ENCODE peak calls at places on chromosomes 12 and 14, in five cellular contexts. R, M, K, X and L are unnamed samples.
A peak's percentile ranks its signal among the peaks of the same experiment; 100 is the strongest.

GRCh38 chr14:80988192-80988591 is 32.8 kb downstream of the TSHR start:
- DNase-seq in R (no peak), M (no peak), K (no peak), X (no peak), L (no peak)

GRCh38 chr12:130147875-130148596 is 14.2 kb upstream of the FZD10 start:
- DNase-seq in R (no peak), M (no peak), K (no peak), X (peak; percentile 11), L (no peak)

GRCh38 chr14:96117101-96117897 is 78.1 kb downstream of the C14orf132 start:
- DNase-seq in R (no peak), M (no peak), K (no peak), X (no peak), L (no peak)

GRCh38 chr12:93243689-93244513 is 133.8 kb upstream of the NUDT4 start:
- DNase-seq in R (no peak), M (peak; percentile 25), K (peak; percentile 57), X (no peak), L (peak; percentile 40)

GRCh38 chr12:22627351-22627750 is 2.4 kb downstream of the ETNK1 start:
- DNase-seq in R (no peak), M (no peak), K (no peak), X (no peak), L (no peak)

GRCh38 chr12:2283910-2284309 is 231.1 kb downstream of the CACNA1C start:
- DNase-seq in R (no peak), M (peak; percentile 32), K (no peak), X (no peak), L (no peak)

GRCh38 chr12:120100630-120101029 is 15.9 kb downstream of the RAB35 start:
- DNase-seq in R (no peak), M (peak; percentile 58), K (peak; percentile 95), X (peak; percentile 83), L (peak; percentile 71)

GRCh38 chr12:79168687-79169086 is 304.1 kb downstream of the SYT1 start:
- DNase-seq in R (no peak), M (no peak), K (no peak), X (no peak), L (no peak)

GRCh38 chr12:43357141-43357540 is 194.9 kb downstream of the ADAMTS20 start:
- DNase-seq in R (no peak), M (no peak), K (no peak), X (no peak), L (no peak)

GRCh38 chr14:100610511-100611217 is 23.4 kb upstream of the BEGAIN start:
- DNase-seq in R (no peak), M (peak; percentile 7), K (no peak), X (peak; percentile 35), L (no peak)

GRCh38 chr12:14955876-14956811 is 5.3 kb downstream of the ARHGDIB start:
- DNase-seq in R (no peak), M (no peak), K (no peak), X (no peak), L (no peak)

GRCh38 chr14:94121485-94121884 is 7.9 kb downstream of the IFI27L2 start:
- DNase-seq in R (no peak), M (peak; percentile 0), K (no peak), X (peak; percentile 27), L (no peak)

GRCh38 chr12:42492267-42492666 is 97.3 kb downstream of the PRICKLE1 start:
- DNase-seq in R (no peak), M (no peak), K (no peak), X (no peak), L (no peak)

GRCh38 chr12:56162468-56163290 is 4.5 kb downstream of the MYL6 start:
- DNase-seq in R (no peak), M (no peak), K (no peak), X (no peak), L (no peak)

GRCh38 chr12:71125949-71126348 is 31.9 kb downstream of the TSPAN8 start:
- DNase-seq in R (no peak), M (no peak), K (no peak), X (no peak), L (no peak)

GRCh38 chr12:71129364-71129763 is 28.4 kb downstream of the TSPAN8 start:
- DNase-seq in R (no peak), M (no peak), K (no peak), X (no peak), L (no peak)

GRCh38 chr12:71125515-71125914 is 32.3 kb downstream of the TSPAN8 start:
- DNase-seq in R (no peak), M (no peak), K (no peak), X (no peak), L (no peak)

GRCh38 chr12:71130670-71131069 is 27.1 kb downstream of the TSPAN8 start:
- DNase-seq in R (no peak), M (no peak), K (no peak), X (no peak), L (no peak)

DNA sequence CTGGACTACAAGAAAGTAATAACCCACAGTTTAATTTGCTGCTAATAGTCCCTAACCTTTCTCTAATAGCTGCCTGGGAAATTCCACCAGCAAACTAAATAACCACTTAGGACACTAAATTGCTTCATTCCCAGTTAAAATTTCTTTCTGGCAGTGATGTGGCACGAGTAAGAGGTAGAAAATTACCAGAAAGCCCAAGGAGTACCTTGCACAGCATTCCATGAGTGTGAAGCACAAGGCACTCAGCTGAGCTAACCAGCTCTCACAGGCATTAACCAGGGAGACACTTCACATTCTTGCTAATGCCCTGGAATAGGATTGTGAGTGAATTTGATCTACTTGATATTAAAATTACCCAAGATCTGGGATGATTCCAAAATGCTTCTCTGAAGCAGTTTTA is 29.6 kb downstream of the TSPAN8 start:
- DNase-seq in R (no peak), M (no peak), K (no peak), X (no peak), L (no peak)
- H3K27me3 ChIP-seq in R (no peaks in the 10 kb centered on the region), M (no peaks in the 10 kb centered on the region), K (no peaks in the 10 kb centered on the region), X (no peaks in the 10 kb centered on the region), L (no peaks in the 10 kb centered on the region)

GRCh38 chr14:23361320-23361719 is 3.7 kb downstream of the EFS start:
- DNase-seq in R (no peak), M (no peak), K (no peak), X (no peak), L (no peak)
- H3K27ac ChIP-seq in R (peak overlapping the region; percentile 13), M (no peak overlapping the region), K (no peak overlapping the region), X (peak overlapping the region; percentile 55), L (no peak overlapping the region)

GRCh38 chr12:108515916-108516315 is 839 bp downstream of the FICD start:
- DNase-seq in R (no peak), M (no peak), K (no peak), X (no peak), L (no peak)
- TF ChIP-seq POLR2A in R (no peak), M (no peak), K (no peak), X (no peak), L (no peak)

DNA sequence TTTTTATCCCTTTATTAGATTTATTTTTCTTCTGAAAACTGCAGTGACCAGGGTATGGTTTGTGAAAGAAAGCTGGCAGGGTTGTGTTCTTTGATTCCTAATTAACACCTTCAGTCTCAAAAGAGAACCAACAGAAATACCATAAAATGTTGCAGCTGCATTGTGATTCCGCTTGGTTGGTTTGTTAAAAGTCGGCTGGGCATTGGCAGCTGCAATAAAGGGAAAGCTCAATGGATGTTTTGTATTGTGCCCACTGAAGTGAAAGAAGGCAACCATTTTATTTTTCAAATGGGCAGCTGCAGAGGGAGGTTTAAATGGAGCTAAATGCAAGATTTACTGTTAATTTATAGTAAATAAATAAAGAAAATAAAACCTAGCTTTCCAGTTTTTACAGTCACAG is 16.7 kb downstream of the LGR5 start:
- DNase-seq in R (no peak), M (no peak), K (no peak), X (no peak), L (no peak)
- H3K27me3 ChIP-seq in R (peaks cover 25% of the 10 kb centered on the region), M (peaks cover 3% of the 10 kb centered on the region), K (no peaks in the 10 kb centered on the region), X (no peaks in the 10 kb centered on the region), L (no peaks in the 10 kb centered on the region)

GRCh38 chr12:122088181-122088810 is 9.7 kb downstream of the MLXIP start:
- DNase-seq in R (no peak), M (no peak), K (no peak), X (peak; percentile 40), L (no peak)
- H3K27ac ChIP-seq in R (peak overlapping the region; percentile 65), M (peak overlapping the region; percentile 70), K (no peak overlapping the region), X (peak overlapping the region; percentile 35), L (no peak overlapping the region)